ENCODE peak calls at places on chromosomes 16 and 17, in seven cellular contexts. U is T-helper 1 cell; H is HS-5; S is MM.1S; L is T-helper 17 cell; Y is CD4-positive, alpha-beta memory T cell; G is stimulated activated CD4-positive, alpha-beta T cell treated with anti-CD3 and anti-CD28 coated beads, Interleukin-1b, Interleukin-23, amount 100 ng/mL, for 24 hours. B is an unnamed sample.

GRCh38 chr16:71840052-71840451 is 5.7 kb upstream of the ATXN1L start:
- DNase-seq in U (no peak), H (no peak), S (no peak), L (no peak), Y (no peak), G (no peak), B (no peak)

GRCh38 chr16:85606920-85607319 is 6.2 kb upstream of the GSE1 start:
- DNase-seq in U (no peak), H (no peak), S (no peak), L (no peak), Y (no peak), G (no peak), B (no peak)

GRCh38 chr17:7834554-7834890 is 505 bp downstream of the KDM6B start:
- DNase-seq in U (peak), H (no peak), S (peak), L (peak), Y (no peak), G (no peak), B (no peak)

GRCh38 chr16:27224271-27224737 is 21.0 kb downstream of the KDM8 start:
- DNase-seq in U (no peak), H (no peak), S (no peak), L (no peak), Y (no peak), G (no peak), B (no peak)

GRCh38 chr17:78125138-78125913 is 3.2 kb downstream of the TMC6 start:
- DNase-seq in U (no peak), H (no peak), S (no peak), L (no peak), Y (no peak), G (no peak), B (no peak)

GRCh38 chr17:18142417-18142816 is 33.9 kb downstream of the MYO15A start:
- DNase-seq in U (no peak), H (no peak), S (no peak), L (no peak), Y (no peak), G (no peak), B (no peak)

GRCh38 chr17:66679631-66680517 is 155.0 kb upstream of the CACNG5 start:
- DNase-seq in U (no peak), H (no peak), S (no peak), L (no peak), Y (no peak), G (no peak), B (no peak)

GRCh38 chr17:56099649-56100048 is 53.6 kb upstream of the ANKFN1 start:
- DNase-seq in U (no peak), H (no peak), S (no peak), L (no peak), Y (no peak), G (no peak), B (no peak)

GRCh38 chr16:5509794-5510193 is 412.2 kb upstream of the EEF2KMT start:
- DNase-seq in U (no peak), H (no peak), S (no peak), L (no peak), Y (no peak), G (no peak), B (no peak)

GRCh38 chr17:38606646-38607611 is 1.2 kb upstream of the SRCIN1 start:
- DNase-seq in U (no peak), H (no peak), S (peak), L (no peak), Y (no peak), G (no peak), B (no peak)

GRCh38 chr16:47995354-47995753 is 160.4 kb downstream of the ABCC12 start:
- DNase-seq in U (no peak), H (no peak), S (no peak), L (no peak), Y (no peak), G (no peak), B (no peak)

GRCh38 chr16:88069397-88070168 is 118.3 kb downstream of the BANP start:
- DNase-seq in U (no peak), H (no peak), S (peak), L (no peak), Y (no peak), G (no peak), B (no peak)

GRCh38 chr17:59762022-59762825 is 54.8 kb downstream of the VMP1 start:
- DNase-seq in U (no peak), H (no peak), S (no peak), L (no peak), Y (no peak), G (no peak), B (no peak)

GRCh38 chr17:64920419-64921172 is 1.3 kb upstream of the LRRC37A3 start:
- DNase-seq in U (no peak), H (no peak), S (no peak), L (no peak), Y (no peak), G (no peak), B (no peak)

GRCh38 chr17:76545918-76546555 is 6.2 kb downstream of the PRCD start:
- DNase-seq in U (no peak), H (no peak), S (no peak), L (no peak), Y (no peak), G (no peak), B (no peak)

GRCh38 chr17:31595666-31596381 is 204.3 kb downstream of the RAB11FIP4 start:
- DNase-seq in U (no peak), H (no peak), S (no peak), L (no peak), Y (no peak), G (no peak), B (no peak)

GRCh38 chr16:15490123-15490711 is 55.8 kb downstream of the BMERB1 start:
- DNase-seq in U (no peak), H (no peak), S (no peak), L (no peak), Y (no peak), G (no peak), B (no peak)

GRCh38 chr17:72345083-72345482 is 224.3 kb downstream of the SOX9 start:
- DNase-seq in U (no peak), H (no peak), S (no peak), L (no peak), Y (no peak), G (no peak), B (no peak)

GRCh38 chr17:56540791-56541190 is 52.7 kb upstream of the NOG start:
- DNase-seq in U (no peak), H (no peak), S (no peak), L (no peak), Y (no peak), G (no peak), B (no peak)

GRCh38 chr17:20998571-20999043 is 44.2 kb downstream of the USP22 start:
- DNase-seq in U (no peak), H (no peak), S (no peak), L (no peak), Y (no peak), G (no peak), B (no peak)

GRCh38 chr17:74419862-74420492 is 11.9 kb upstream of the GPRC5C start:
- DNase-seq in U (no peak), H (no peak), S (no peak), L (no peak), Y (no peak), G (no peak), B (no peak)

GRCh38 chr17:11296994-11297393 is 56.0 kb downstream of the SHISA6 start:
- DNase-seq in U (no peak), H (no peak), S (no peak), L (no peak), Y (no peak), G (no peak), B (no peak)

GRCh38 chr16:67357561-67357960 is 30.9 kb downstream of the LRRC36 start:
- DNase-seq in U (no peak), H (no peak), S (no peak), L (no peak), Y (no peak), G (no peak), B (no peak)

GRCh38 chr16:28110977-28111376 is 47.5 kb upstream of the GSG1L start:
- DNase-seq in U (no peak), H (no peak), S (no peak), L (no peak), Y (no peak), G (no peak), B (no peak)

GRCh38 chr16:71995038-71995437 is 5.2 kb downstream of the PKD1L3 start:
- DNase-seq in U (no peak), H (no peak), S (no peak), L (no peak), Y (no peak), G (no peak), B (no peak)

B was measured in keratinocyte.